ENCODE peak calls at places on chromosomes 1 and 21, in five cellular contexts. U is IMR-90, K is coronary artery, P is heart left ventricle, T is HepG2. E is an unnamed sample.

GRCh38 chr1:221712776-221713431 is 29.0 kb downstream of the DUSP10 start:
- DNase-seq in T (no peak), U (no peak), K (no peak), P (no peak), E (no peak)

GRCh38 chr1:240122639-240123604 is 31.2 kb downstream of the FMN2 start:
- DNase-seq in K (no peak), P (no peak), U (no peak), T (peak; percentile 1), E (peak; percentile 65)

GRCh38 chr1:207316622-207317510 is 4.6 kb upstream of the CD55 start:
- DNase-seq in K (no peak), P (no peak), U (peak; percentile 10), T (no peak), E (no peak)

GRCh38 chr1:3742439-3743298 is 9.6 kb upstream of the CCDC27 start:
- DNase-seq in P (no peak), K (no peak), U (no peak), T (no peak), E (no peak)

GRCh38 chr21:38631676-38632075 is 133.4 kb upstream of the ERG start:
- DNase-seq in K (no peak), T (no peak), U (no peak), P (no peak), E (no peak)

GRCh38 chr1:35886606-35887431 is 3.8 kb downstream of the AGO1 start:
- DNase-seq in K (no peak), U (peak; percentile 24), P (no peak), T (peak; percentile 20), E (no peak)

GRCh38 chr1:241225741-241226140 is 131.3 kb downstream of the RGS7 start:
- DNase-seq in U (no peak), T (no peak), P (no peak), K (no peak), E (no peak)

GRCh38 chr1:19715334-19716203 is 50.9 kb downstream of the HTR6 start:
- DNase-seq in K (peak; percentile 84), P (peak; percentile 73), U (peak; percentile 93), T (peak; percentile 88), E (peak; percentile 68)

GRCh38 chr1:175548774-175549173 is 194.6 kb downstream of the TNR start:
- DNase-seq in U (no peak), T (no peak), K (no peak), P (no peak), E (no peak)

GRCh38 chr1:211839106-211839505 is 8.5 kb upstream of the LPGAT1 start:
- DNase-seq in T (no peak), K (no peak), P (no peak), U (no peak), E (no peak)

GRCh38 chr1:197268012-197268411 is at the start of gene CRB1:
- DNase-seq in U (no peak), K (no peak), P (no peak), T (no peak), E (no peak)

GRCh38 chr21:43916691-43917514 is 51.9 kb downstream of the AGPAT3 start:
- DNase-seq in U (peak; percentile 21), P (no peak), T (no peak), K (no peak), E (no peak)

GRCh38 chr21:42755031-42755665 is 101.7 kb downstream of the PDE9A start:
- DNase-seq in P (no peak), T (no peak), K (no peak), U (no peak), E (no peak)

GRCh38 chr1:162562452-162562828 is 918 bp downstream of the UAP1 start:
- DNase-seq in P (no peak), T (peak; percentile 29), U (peak; percentile 65), K (no peak), E (no peak)

GRCh38 chr1:54117815-54118563 is 34.8 kb downstream of the CDCP2 start:
- DNase-seq in K (no peak), U (peak; percentile 40), T (no peak), P (no peak), E (peak; percentile 81)

GRCh38 chr1:247360116-247360898 is 28.6 kb upstream of the ZNF496 start:
- DNase-seq in U (no peak), P (no peak), T (no peak), K (no peak), E (no peak)

DNA sequence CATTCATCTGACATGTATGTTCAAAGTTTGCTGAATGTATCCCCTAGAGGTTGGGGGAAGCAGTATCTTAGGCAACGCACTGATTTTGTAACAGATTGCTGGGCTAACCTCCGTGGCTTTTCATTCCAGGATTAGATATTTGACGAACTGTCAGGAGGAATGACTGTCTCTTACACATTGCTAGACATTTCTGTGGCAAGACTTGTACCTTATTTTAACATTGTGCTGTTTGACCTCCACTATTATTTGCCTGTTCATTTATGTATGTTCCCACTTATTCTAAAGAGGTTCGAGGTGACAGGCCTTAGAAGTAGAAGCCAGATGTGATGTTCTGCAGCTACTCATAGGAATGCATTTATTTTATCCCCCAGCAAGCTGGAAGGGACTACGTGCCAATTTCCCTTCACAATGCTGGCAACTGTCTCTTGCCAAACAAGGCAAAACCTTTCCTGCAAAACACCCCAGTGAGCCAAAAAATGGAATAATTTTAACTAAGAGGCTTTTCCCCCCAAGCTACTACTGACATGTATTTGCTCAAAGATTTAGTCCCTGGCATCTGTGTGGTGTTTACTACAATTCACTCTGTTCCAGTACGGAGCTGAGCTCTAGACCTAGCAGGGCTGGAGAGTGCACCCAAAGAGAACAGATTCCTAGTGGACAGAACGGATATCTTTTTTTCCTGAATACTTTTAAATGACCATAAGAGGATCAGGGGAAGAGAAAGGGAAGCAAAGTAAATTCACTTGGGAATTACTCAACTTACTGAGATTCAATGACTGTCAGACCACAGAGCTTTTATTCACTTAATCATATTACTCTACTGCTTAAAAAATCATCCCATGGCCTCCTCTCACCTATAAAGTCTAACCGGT is 646.2 kb downstream of the SMYD3 start:
- DNase-seq in T (no peak), P (no peak), K (no peak), U (peak; percentile 71), E (peak; percentile 19)
- TF ChIP-seq CTCF in T (no peak), P (no peak), K (no peak), U (no peak), E (no peak)

GRCh38 chr1:93042134-93042821 is 36.8 kb upstream of the MTF2 start:
- DNase-seq in U (no peak), K (no peak), P (no peak), T (peak; percentile 70), E (no peak)
- H3K27ac ChIP-seq in U (no peak overlapping the region), K (no peak overlapping the region), P (no peak overlapping the region), T (peak overlapping the region; percentile 36), E (no peak overlapping the region)

DNA sequence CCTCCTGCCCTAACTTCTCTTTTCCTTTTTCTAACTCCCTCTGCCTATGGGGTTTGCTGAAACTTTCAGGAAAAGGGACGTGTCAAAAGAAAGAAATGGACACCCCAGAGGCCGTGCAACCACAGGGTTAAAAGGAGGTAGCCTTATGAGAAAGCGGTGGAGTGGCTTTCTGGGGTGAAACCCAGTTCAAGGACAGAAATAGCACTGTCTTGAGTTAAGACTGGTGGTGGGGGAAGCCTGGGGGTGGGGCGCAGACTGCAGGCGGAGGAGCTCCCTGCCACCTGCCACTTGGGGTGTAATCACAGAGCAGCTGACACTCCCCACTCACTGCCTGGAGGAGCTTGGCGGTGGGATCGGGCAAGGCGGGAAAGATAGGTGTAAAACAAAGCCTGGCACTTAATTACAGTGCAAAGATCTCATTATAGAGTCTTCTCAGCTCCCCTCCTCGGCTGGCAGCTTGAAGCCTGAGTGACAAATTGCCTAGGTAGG is 756 bp upstream of the TLR5 start:
- DNase-seq in K (no peak), U (no peak), T (no peak), P (no peak), E (no peak)
- H3K4me3 ChIP-seq in K (peak overlapping the region; percentile 78), U (no peak overlapping the region), T (no peak overlapping the region), P (no peak overlapping the region), E (peak overlapping the region; percentile 28)

GRCh38 chr1:2540816-2541492 is 10.9 kb upstream of the HES5 start:
- DNase-seq in T (no peak), P (no peak), U (no peak), K (no peak), E (no peak)

GRCh38 chr1:2538376-2538775 is 8.3 kb upstream of the HES5 start:
- DNase-seq in U (no peak), P (no peak), T (no peak), K (no peak), E (no peak)

GRCh38 chr1:2538872-2539271 is 8.8 kb upstream of the HES5 start:
- DNase-seq in K (no peak), T (no peak), P (no peak), U (no peak), E (no peak)

GRCh38 chr1:2537785-2538115 is 7.7 kb upstream of the HES5 start:
- DNase-seq in P (no peak), U (no peak), T (no peak), K (no peak), E (no peak)

DNA sequence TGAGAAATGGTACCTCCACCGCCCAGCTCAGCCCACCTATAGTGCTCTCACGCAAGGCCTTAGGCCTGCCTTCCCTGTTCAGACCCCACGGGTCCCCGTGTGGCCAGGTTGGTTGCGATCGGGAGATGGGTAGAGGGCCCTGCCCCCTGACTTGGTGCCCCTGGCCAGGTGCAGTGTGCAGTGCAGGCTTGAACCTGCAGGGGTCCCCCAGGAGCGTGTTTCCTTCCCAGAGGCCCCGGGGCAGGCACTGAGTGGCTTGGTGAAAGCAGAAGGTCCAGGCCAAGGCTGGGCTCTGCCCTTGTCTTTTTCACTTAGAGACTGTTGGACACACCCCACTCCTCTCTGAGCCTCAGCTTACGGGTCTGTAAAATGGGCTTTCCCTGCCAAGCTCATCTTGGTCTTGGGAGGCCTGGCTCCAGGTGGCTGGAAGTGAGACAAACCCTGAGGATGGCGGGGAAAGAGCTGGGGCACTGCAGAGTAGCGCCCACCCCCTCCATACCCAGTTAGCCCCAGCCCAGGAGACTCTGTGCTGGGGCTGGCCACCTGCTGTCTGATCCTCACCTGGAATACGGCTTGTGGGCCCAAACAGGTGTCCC is 9.3 kb upstream of the HES5 start:
- DNase-seq in U (no peak), T (no peak), P (no peak), K (no peak), E (no peak)
- TF ChIP-seq CTCF in U (peak; percentile 8), T (peak; percentile 61), P (no peak), K (no peak), E (no peak)

GRCh38 chr1:203479646-203480045 is 4.0 kb downstream of the PRELP start:
- DNase-seq in P (no peak), T (no peak), K (no peak), U (peak; percentile 42), E (no peak)
- H3K27ac ChIP-seq in P (peak overlapping the region; percentile 74), T (no peak overlapping the region), K (peak overlapping the region; percentile 82), U (no peak overlapping the region), E (peak overlapping the region; percentile 81)

DNA sequence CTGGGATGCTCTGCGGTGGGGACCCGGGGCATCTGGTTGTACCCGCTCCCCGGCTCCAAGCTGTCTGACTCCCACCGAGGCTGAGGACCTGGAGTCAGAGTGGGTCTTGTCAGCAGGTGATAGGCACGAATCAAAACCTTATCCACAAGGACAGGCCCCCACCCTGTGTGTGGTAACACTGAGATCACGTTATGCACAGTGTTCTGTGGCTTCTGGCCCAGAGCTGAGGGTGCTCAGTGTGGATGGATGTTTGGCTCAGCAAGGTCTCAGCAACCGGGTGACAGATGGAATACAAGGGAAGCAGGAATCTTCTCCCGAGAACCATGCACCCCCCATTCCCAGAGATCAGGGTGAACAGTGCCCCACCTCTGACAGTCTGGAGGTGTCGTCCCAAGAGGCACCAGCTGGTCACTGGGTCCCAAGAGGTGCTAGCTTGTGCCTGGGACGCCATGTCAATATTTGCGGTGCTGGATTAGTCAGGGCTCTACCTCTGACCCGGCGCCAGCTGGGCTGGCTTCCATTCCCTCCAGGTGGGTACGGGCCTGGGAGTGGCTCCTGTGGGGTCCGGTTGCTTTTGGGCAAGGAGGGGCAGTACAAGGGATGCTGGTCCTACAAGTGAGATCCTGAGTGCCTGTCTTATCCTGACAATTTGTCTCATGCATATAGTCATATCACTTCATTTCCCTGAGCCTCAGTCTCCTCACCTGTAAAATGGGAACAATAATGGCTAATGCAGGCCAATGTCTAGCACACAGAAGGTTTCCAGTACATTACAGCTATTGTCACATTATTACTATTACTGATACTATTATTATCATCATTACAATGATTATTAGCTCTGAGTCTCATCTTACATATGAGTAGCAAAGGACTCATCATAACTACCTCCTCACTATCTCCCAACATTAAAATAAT is 955 bp downstream of the CAPN9 start:
- DNase-seq in T (no peak), P (no peak), U (no peak), K (no peak), E (no peak)
- H3K4me3 ChIP-seq in T (no peak overlapping the region), P (no peak overlapping the region), U (no peak overlapping the region), K (no peak overlapping the region), E (no peak overlapping the region)